ENCODE peak calls at places on chromosome 20, in four cellular contexts. O is transverse colon, V is sigmoid colon, I is GM12878. A is an unnamed sample.

GRCh38 chr20:41306061-41306727 is 11.3 kb downstream of the ZHX3 start:
- DNase-seq in I (peak), O (no peak), V (no peak), A (no peak)

GRCh38 chr20:4702562-4703280 is 19.0 kb upstream of the PRND start:
- DNase-seq in O (no peak), I (no peak), V (no peak), A (no peak)

GRCh38 chr20:62647521-62648317 is 5.4 kb downstream of the SLCO4A1 start:
- DNase-seq in I (no peak), V (no peak), O (no peak), A (no peak)

GRCh38 chr20:50528804-50529351 is 18.7 kb downstream of the PTPN1 start:
- DNase-seq in O (no peak), V (no peak), I (no peak), A (no peak)

GRCh38 chr20:62069741-62070216 is 4.1 kb upstream of the TAF4 start:
- DNase-seq in I (no peak), V (no peak), O (peak), A (no peak)

GRCh38 chr20:13771853-13772453 is 12.8 kb downstream of the ESF1 start:
- DNase-seq in V (no peak), O (no peak), I (no peak), A (no peak)

GRCh38 chr20:1507276-1507675 is 16.1 kb upstream of the SIRPB2 start:
- DNase-seq in V (no peak), O (no peak), I (no peak), A (no peak)

GRCh38 chr20:2144850-2145249 is 43.2 kb downstream of the STK35 start:
- DNase-seq in O (no peak), I (no peak), V (no peak), A (no peak)

GRCh38 chr20:33373735-33374605 is 27.3 kb downstream of the CDK5RAP1 start:
- DNase-seq in I (no peak), O (no peak), V (no peak), A (no peak)

GRCh38 chr20:50663095-50663821 is 28.1 kb downstream of the RIPOR3 start:
- DNase-seq in O (no peak), V (no peak), I (no peak), A (peak)

GRCh38 chr20:38426006-38426405 is 9.1 kb downstream of the SNHG17 start:
- DNase-seq in O (no peak), I (no peak), V (no peak), A (no peak)

GRCh38 chr20:23161244-23161875 is 75.2 kb upstream of the CD93 start:
- DNase-seq in O (no peak), I (no peak), V (peak), A (peak)

GRCh38 chr20:43724383-43724782 is 2.4 kb downstream of the GTSF1L start:
- DNase-seq in O (no peak), V (no peak), I (no peak), A (peak)

GRCh38 chr20:20712004-20712473 is 405 bp downstream of the RALGAPA2 start:
- DNase-seq in O (peak), V (no peak), I (no peak), A (no peak)

GRCh38 chr20:54843891-54844290 is 368.5 kb downstream of the DOK5 start:
- DNase-seq in I (no peak), V (no peak), O (no peak), A (no peak)

GRCh38 chr20:40265872-40266533 is 423.0 kb downstream of the MAFB start:
- DNase-seq in V (no peak), I (no peak), O (peak), A (peak)

GRCh38 chr20:3679749-3680700 is 1.8 kb downstream of the ADAM33 start:
- DNase-seq in I (no peak), V (peak), O (peak), A (no peak)

GRCh38 chr20:21089421-21089820 is 16.7 kb downstream of the LINC00237 start:
- DNase-seq in O (no peak), V (no peak), I (no peak), A (no peak)

GRCh38 chr20:34301587-34302311 is 1.4 kb downstream of the AHCY start:
- DNase-seq in O (peak), I (no peak), V (no peak), A (no peak)

GRCh38 chr20:7665311-7665863 is 274.9 kb downstream of the HAO1 start:
- DNase-seq in V (no peak), I (no peak), O (no peak), A (no peak)

GRCh38 chr20:4444404-4444803 is 277.3 kb upstream of the PRND start:
- DNase-seq in O (no peak), I (no peak), V (no peak), A (no peak)

GRCh38 chr20:24566656-24567055 is 97.2 kb downstream of the SYNDIG1 start:
- DNase-seq in O (no peak), V (no peak), I (no peak), A (no peak)

GRCh38 chr20:23231561-23232218 is 118.9 kb upstream of the NXT1 start:
- DNase-seq in V (no peak), I (no peak), O (no peak), A (no peak)

GRCh38 chr20:35641743-35642142 is 23.0 kb downstream of the CPNE1 start:
- DNase-seq in O (no peak), I (no peak), V (no peak), A (peak)

GRCh38 chr20:61332016-61332975 is 80.2 kb downstream of the CDH4 start:
- DNase-seq in O (no peak), I (no peak), V (peak), A (no peak)

GRCh38 chr20:10217517-10218410 is 866 bp upstream of the SNAP25 start:
- DNase-seq in I (no peak), O (peak), V (peak), A (no peak)

GRCh38 chr20:4717816-4718215 is 3.9 kb upstream of the PRND start:
- DNase-seq in I (no peak), V (no peak), O (no peak), A (no peak)

GRCh38 chr20:10771435-10772140 is 97.8 kb upstream of the JAG1 start:
- DNase-seq in I (no peak), O (no peak), V (no peak), A (no peak)

GRCh38 chr20:40883097-40883496 is 145.5 kb upstream of the TOP1 start:
- DNase-seq in I (no peak), V (no peak), O (no peak), A (no peak)

DNA sequence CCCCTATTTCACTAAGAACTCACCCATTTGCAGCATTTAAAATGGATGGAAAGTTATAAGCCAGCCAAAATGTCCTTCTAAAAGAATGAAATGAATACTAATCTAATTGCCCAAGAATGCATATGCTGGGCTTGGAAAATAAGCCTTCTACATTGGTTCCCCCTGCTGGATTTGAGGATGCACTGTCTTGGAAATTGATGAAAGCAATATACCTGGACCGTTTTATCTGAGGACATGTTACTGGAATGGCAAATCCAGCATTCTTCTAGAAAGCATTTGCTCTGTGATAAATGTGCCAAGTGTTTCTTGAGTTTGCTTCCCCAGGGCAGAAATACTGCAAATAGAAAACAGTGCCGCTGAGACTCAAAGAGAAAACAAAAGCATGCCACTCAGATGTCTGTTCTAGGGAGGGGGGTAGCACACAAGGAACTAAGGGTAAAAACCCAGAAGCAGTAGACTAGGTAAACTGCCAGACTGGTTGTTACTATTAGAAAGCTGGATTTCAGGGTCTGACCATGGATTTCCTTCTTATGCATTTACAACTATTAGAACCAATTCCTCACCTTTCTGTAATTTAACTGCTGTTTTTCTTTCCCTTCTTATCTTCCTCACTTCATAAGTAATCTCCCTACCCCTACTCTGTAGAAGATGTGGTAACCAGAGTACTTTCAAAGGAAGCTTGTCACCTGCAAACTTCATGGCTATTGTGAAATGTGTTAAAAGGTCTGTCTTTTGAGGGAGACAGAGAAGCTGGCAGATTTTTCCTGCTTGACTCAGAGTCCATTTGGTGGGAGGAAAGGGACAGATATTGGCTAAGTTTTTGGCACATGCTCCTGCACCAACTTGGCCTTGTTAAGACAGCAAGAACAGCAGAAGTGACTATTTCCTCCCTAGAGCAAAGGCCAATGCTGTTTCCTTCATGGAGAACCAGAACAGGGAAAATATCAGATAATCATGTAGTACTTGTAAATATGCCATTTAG is 642.6 kb downstream of the KIF16B start:
- DNase-seq in I (no peak), O (no peak), V (no peak), A (no peak)
- TF ChIP-seq POLR2AphosphoS5 in I (no peak), O (no peak), V (no peak), A (no peak)

DNA sequence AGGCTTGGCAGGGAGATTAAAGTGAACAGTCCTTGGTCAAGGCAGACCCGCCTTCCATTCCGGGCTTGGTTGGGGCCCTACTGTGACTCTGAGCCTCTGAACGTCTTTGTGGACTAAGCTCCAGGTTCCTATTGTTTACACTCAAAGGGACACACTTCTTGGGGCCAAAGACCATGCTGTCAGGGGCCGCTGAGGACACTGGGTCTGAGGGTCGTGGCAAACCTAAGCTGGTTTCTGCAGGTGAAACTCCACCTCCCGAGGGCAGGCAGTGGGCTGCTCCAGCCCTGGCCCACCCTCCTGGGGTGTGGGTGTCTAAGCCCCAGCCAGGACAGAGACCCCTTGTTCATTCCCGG is 43.1 kb downstream of the DSTN start:
- DNase-seq in V (no peak), O (no peak), I (no peak), A (no peak)
- H3K4me3 ChIP-seq in V (no peak), O (no peak), I (no peak), A (no peak)

GRCh38 chr20:37295595-37295994 is 6.1 kb downstream of the MANBAL start:
- DNase-seq in I (no peak), O (no peak), V (no peak), A (no peak)
- TF ChIP-seq POLR2AphosphoS5 in I (no peak), O (no peak), V (no peak), A (no peak)

GRCh38 chr20:56630086-56630493 is 984 bp downstream of the TFAP2C start:
- DNase-seq in I (no peak), V (peak), O (peak), A (peak)
- H3K4me3 ChIP-seq in I (no peak), V (peak), O (peak), A (no peak)

GRCh38 chr20:58906111-58906510 is 53.6 kb downstream of the GNAS start:
- DNase-seq in O (no peak), I (no peak), V (no peak), A (no peak)

GRCh38 chr20:58907481-58908137 is 55.1 kb downstream of the GNAS start:
- DNase-seq in V (peak), O (peak), I (peak), A (peak)

GRCh38 chr20:58906894-58907293 is 54.4 kb downstream of the GNAS start:
- DNase-seq in V (no peak), O (no peak), I (no peak), A (no peak)

GRCh38 chr20:58903636-58904035 is 51.1 kb downstream of the GNAS start:
- DNase-seq in O (no peak), I (no peak), V (no peak), A (no peak)

DNA sequence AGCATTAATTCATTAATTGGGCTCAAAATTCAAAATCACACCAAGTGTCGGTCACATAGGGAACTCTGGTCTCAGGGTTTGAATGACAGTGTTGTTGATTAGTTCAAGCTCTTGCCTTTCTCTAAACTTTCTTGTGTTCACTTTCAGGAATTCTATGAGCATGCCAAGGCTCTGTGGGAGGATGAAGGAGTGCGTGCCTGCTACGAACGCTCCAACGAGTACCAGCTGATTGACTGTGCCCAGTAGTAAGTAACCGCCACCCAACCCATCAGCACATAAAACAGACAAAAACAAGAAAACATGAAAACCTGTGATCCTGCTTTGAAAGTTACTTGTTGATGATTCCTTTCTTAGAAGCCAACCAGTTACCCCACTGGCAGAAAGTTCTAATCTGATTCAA is 52.7 kb downstream of the GNAS start:
- DNase-seq in I (no peak), V (no peak), O (no peak), A (no peak)
- TF ChIP-seq POLR2AphosphoS5 in I (no peak), V (no peak), O (no peak), A (no peak)

GRCh38 chr20:60177080-60177479 is 218.9 kb downstream of the CDH26 start:
- DNase-seq in I (no peak), O (no peak), V (no peak), A (no peak)
- H3K4me3 ChIP-seq in I (no peak), O (no peak), V (no peak), A (no peak)

DNA sequence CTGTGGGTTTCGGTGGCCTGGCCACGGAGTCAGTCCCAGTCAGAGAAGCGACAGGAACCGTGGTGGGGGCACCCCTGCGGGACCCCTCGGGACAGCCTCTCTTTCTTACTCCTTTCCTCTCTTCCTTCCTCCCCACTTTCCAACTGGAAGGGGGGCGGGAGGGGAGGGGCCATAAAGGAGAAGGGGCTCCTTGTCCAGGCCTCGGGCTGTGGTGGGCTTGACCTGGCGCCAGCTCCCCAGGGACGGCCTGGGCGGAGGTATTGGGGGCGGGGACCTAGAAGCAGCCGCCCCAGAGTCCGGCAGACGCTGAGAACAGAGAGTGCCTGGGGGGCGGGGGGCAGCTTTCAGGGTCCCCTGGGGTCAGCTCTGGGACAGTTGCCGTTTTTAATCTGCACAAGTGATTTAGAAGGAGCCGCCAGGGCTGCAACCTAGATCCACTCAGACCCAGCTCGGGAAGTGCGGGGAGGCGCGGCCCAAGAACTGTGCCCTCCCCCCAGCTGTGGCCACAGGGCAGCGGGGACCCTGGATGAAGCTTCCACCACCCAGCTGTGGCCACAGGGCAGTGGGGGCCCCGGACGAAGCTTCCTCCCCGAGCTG is 6.4 kb upstream of the ABHD16B start:
- DNase-seq in I (no peak), V (no peak), O (no peak), A (no peak)
- TF ChIP-seq POLR2AphosphoS5 in I (no peak), V (no peak), O (no peak), A (no peak)

DNA sequence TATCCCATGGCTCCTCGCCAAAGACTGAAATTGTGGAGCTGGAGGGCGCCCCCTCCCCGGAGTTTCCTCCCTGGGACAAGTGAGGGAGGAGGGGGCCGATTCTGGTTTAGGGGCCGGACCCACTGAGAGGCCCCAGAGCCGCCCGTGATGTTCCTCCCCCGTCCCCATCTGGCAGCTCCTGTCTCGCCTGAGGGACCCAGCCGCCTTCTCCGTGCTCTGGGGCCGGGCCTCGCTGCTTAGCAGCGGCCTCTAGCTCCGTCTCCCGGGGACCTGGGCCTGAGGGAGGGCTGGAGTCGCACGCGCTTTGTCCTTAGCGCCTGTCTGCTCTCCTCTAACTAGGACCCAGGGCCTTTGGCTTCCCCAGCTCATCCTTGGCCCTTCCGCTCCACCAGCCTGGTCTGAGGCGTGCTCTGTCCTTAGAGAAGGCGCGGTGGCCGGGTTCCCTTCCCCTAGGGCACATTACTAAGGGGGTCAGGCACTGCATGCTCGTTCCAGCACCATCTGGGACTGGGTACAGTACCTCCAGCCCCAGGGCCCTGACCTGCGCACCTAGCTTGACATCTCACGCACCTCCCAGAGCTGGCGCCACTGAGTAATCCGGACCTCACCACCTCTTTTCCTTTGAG is 29.8 kb downstream of the SLC12A5 start:
- DNase-seq in I (no peak), O (no peak), V (peak), A (no peak)
- H3K4me3 ChIP-seq in I (no peak), O (peak), V (no peak), A (peak)

GRCh38 chr20:31605031-31605901 is at the start of gene ID1:
- DNase-seq in O (peak), V (peak), I (no peak), A (peak)

GRCh38 chr20:31606678-31606927 is 1.5 kb downstream of the ID1 start:
- DNase-seq in I (no peak), V (no peak), O (peak), A (no peak)

GRCh38 chr20:31606928-31607639 is 2.0 kb downstream of the ID1 start:
- DNase-seq in V (no peak), O (peak), I (no peak), A (no peak)

GRCh38 chr20:31604567-31605030 is 490 bp upstream of the ID1 start:
- DNase-seq in V (no peak), O (no peak), I (no peak), A (no peak)

DNA sequence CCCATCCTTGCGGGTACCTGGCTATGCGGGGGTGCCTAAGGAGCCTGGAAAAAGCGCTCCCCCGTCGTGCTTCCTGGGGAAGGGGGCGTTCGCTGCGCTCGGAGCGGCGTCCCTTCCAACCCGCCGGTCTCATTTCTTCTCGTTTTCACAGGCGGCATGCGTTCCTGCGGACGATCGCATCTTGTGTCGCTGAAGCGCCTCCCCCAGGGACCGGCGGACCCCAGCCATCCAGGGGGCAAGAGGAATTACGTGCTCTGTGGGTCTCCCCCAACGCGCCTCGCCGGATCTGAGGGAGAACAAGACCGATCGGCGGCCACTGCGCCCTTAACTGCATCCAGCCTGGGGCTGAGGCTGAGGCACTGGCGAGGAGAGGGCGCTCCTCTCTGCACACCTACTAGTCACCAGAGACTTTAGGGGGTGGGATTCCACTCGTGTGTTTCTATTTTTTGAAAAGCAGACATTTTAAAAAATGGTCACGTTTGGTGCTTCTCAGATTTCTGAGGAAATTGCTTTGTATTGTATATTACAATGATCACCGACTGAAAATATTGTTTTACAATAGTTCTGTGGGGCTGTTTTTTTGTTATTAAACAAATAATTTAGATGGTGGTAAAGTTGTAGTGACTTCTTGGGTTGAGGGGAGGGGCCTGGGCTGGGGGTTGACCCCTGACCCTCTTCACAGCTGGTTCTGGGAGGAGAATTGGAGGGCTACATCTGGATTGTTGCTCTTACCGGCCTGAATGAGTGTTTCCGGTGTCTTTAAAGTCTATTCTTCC is 1.0 kb downstream of the ID1 start:
- DNase-seq in V (peak), I (no peak), O (peak), A (peak)
- TF ChIP-seq POLR2AphosphoS5 in V (no peak), I (no peak), O (peak), A (no peak)

A was measured in HL-60.